ENCODE peak calls at places on chromosomes 1 and 21, in five cellular contexts. V is fibroblast of mammary gland, S is ovary, K is fibroblast of lung, R is cardiac muscle cell. Q is an unnamed sample.

GRCh38 chr1:15322648-15323350 is 75.8 kb downstream of the FHAD1 start:
- DNase-seq in R (no peak), S (no peak), V (no peak), K (no peak), Q (no peak)

GRCh38 chr1:201719812-201720521 is 109.0 kb upstream of the IPO9 start:
- DNase-seq in S (peak), V (peak), K (peak), R (no peak), Q (no peak)

GRCh38 chr1:209589440-209589839 is 5.9 kb downstream of the CAMK1G start:
- DNase-seq in S (no peak), K (no peak), R (no peak), V (peak), Q (no peak)

GRCh38 chr1:25232866-25233784 is 823 bp upstream of the SYF2 start:
- DNase-seq in S (peak), V (peak), K (peak), R (peak), Q (peak)

GRCh38 chr1:33010946-33011731 is 25.5 kb downstream of the AK2 start:
- DNase-seq in K (peak), V (peak), S (no peak), R (no peak), Q (no peak)

GRCh38 chr1:208631516-208631915 is 387.3 kb upstream of the PLXNA2 start:
- DNase-seq in V (no peak), R (no peak), S (no peak), K (no peak), Q (no peak)

GRCh38 chr1:91736999-91737615 is 148.8 kb downstream of the TGFBR3 start:
- DNase-seq in V (peak), S (no peak), K (peak), R (peak), Q (no peak)

GRCh38 chr1:235124665-235125064 is 4.0 kb downstream of the TOMM20 start:
- DNase-seq in S (no peak), R (no peak), V (no peak), K (no peak), Q (no peak)

GRCh38 chr21:39182484-39183271 is 573 bp downstream of the PSMG1 start:
- DNase-seq in K (no peak), S (no peak), V (no peak), R (peak), Q (no peak)

GRCh38 chr1:49197081-49197480 is 420.4 kb upstream of the BEND5 start:
- DNase-seq in V (peak), K (peak), R (no peak), S (no peak), Q (no peak)

GRCh38 chr1:209389258-209389657 is 194.3 kb upstream of the CAMK1G start:
- DNase-seq in K (peak), R (no peak), S (no peak), V (peak), Q (no peak)

GRCh38 chr1:29513357-29513756 is 277.0 kb downstream of the PTPRU start:
- DNase-seq in S (no peak), R (peak), V (peak), K (peak), Q (no peak)

GRCh38 chr1:91513160-91513559 is 12.5 kb downstream of the CDC7 start:
- DNase-seq in R (peak), K (peak), S (no peak), V (peak), Q (no peak)

GRCh38 chr1:212467843-212468482 is 35.2 kb downstream of the NENF start:
- DNase-seq in V (peak), K (peak), S (no peak), R (no peak), Q (no peak)

GRCh38 chr1:41013024-41013423 is 8.5 kb downstream of the SLFNL1 start:
- DNase-seq in V (no peak), R (no peak), K (no peak), S (no peak), Q (no peak)

GRCh38 chr1:183953031-183953430 is 84.5 kb downstream of the COLGALT2 start:
- DNase-seq in V (no peak), R (no peak), S (no peak), K (no peak), Q (no peak)

GRCh38 chr1:231359113-231359512 is 21.0 kb downstream of the SPRTN start:
- DNase-seq in S (no peak), R (no peak), V (peak), K (peak), Q (no peak)

GRCh38 chr21:33202464-33203363 is 27.0 kb upstream of the IFNAR2 start:
- DNase-seq in K (no peak), S (no peak), V (no peak), R (no peak), Q (no peak)

GRCh38 chr21:45330851-45331261 is 43.2 kb upstream of the POFUT2 start:
- DNase-seq in K (no peak), S (peak), V (no peak), R (no peak), Q (no peak)

GRCh38 chr1:85581802-85582686 is 1.5 kb downstream of the CCN1 start:
- DNase-seq in S (no peak), V (peak), K (peak), R (peak), Q (no peak)

DNA sequence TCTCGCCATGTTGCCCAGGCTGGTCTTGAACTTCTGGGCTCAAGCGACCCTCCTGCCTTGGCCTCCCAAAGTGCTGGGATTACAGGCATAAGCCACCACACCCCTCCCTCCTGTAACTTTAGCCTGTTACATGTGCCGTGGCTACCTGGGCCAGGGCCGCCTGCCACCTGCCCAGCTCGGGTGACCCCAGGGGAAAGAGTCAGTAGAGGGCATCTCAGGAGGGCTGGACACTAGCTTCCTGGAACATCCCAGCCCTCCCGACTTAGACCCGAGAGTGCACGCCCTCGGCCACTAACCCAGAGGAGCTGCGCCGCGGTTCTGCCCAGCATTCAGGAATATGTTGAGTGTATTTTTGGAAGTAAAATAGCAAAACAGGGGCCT is 40.4 kb upstream of the TMEM52 start:
- DNase-seq in K (no peak), S (no peak), V (no peak), R (no peak), Q (no peak)
- H3K4me3 ChIP-seq in K (no peak), S (no peak), V (no peak), R (no peak), Q (no peak)

GRCh38 chr1:39717809-39718208 is 20.9 kb upstream of the PPIE start:
- DNase-seq in R (no peak), V (no peak), K (no peak), S (no peak), Q (no peak)
- TF ChIP-seq CTCF in R (no peak), V (no peak), K (no peak), S (no peak), Q (no peak)

GRCh38 chr21:35204125-35204524 is 155.0 kb upstream of the RUNX1 start:
- DNase-seq in K (peak), S (no peak), R (no peak), V (peak), Q (no peak)

GRCh38 chr21:35206141-35207125 is 157.3 kb upstream of the RUNX1 start:
- DNase-seq in R (peak), K (peak), S (peak), V (no peak), Q (peak)

GRCh38 chr21:35203093-35204021 is 154.3 kb upstream of the RUNX1 start:
- DNase-seq in R (no peak), K (peak), V (peak), S (no peak), Q (no peak)

GRCh38 chr21:35207322-35207721 is 158.2 kb upstream of the RUNX1 start:
- DNase-seq in S (no peak), K (no peak), R (no peak), V (no peak), Q (no peak)

DNA sequence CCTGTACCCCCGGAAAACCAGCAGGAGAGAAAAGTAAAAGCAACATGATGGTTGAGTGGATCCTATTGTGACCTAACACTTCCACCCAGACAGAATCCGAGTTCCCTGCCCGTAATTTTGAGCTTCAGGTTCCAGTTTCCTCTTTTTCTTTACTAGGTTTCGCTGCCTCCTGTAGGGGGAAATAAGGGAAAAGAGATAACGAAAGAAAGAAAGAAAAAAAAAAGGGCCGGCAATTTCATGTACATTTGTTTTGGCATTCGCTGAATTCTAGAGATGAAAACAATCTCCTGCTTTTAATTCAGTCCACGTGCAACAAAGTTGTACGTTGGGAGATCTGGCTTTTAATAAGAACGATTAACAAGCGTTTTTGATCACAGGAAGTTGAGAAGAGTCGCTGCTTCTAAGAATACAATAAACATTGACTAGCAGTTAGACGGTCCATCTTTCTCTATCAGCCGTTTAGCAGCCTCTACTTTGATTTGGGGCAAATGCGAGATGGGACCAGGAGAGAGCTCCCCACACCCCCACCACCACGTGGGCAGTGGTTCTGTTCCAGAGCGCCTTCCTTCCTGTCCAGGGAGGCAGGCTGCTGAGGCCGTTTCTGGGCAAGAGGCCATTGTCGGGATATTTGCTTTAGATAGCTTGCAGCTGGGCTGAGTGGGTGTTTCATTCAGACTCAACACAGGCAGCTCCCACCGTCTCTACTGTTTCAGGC is 155.9 kb upstream of the RUNX1 start:
- DNase-seq in K (peak), S (peak), R (no peak), V (peak), Q (peak)
- H3K4me3 ChIP-seq in K (peak), S (peak), R (no peak), V (no peak), Q (no peak)

DNA sequence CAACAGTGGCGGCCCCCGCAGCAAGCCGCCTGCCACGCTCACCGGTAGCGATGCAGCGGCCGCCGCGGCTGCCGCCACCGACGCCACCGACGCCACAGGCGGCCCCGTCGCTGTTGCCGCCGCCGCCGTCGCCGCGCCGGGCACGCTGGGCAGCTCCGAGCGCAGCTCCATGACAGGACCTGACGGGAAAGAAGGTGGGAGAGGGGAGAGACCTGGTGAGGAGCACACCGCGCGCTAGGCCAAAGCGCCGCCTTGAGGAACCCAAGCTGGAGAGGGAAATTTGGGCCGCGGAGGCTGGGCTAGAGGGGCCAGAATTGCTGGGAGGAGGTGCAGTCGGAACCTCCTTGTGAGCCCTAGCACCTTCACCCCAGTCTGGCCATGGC is 1.9 kb downstream of the DMRTA2 start:
- DNase-seq in S (no peak), R (no peak), V (no peak), K (no peak), Q (no peak)
- TF ChIP-seq CTCF in S (no peak), R (no peak), V (no peak), K (no peak), Q (no peak)

GRCh38 chr1:204751883-204752687 is 66.5 kb upstream of the LRRN2 start:
- DNase-seq in V (no peak), K (no peak), R (peak), S (no peak), Q (no peak)
- H3K4me3 ChIP-seq in V (no peak), K (no peak), R (no peak), S (no peak), Q (no peak)

GRCh38 chr1:8739377-8739776 is 78.1 kb downstream of the RERE start:
- DNase-seq in V (no peak), S (no peak), R (no peak), K (no peak), Q (no peak)
- TF ChIP-seq CTCF in V (no peak), S (no peak), R (no peak), K (no peak), Q (no peak)

GRCh38 chr1:155909894-155910293 is 1.3 kb downstream of the RIT1 start:
- DNase-seq in S (no peak), V (peak), R (no peak), K (peak), Q (no peak)
- H3K4me3 ChIP-seq in S (no peak), V (no peak), R (peak), K (peak), Q (no peak)